ENCODE peak calls at places on chromosome 21, in nine cellular contexts. One of them, this sample, is unnamed.

GRCh38 chr21:41124626-41125240 is 43.2 kb upstream of the BACE2 start:
- DNase-seq in nucleus accumbens: no peak
- DNase-seq in AG09309: no peak
- DNase-seq in lower leg skin: no peak
- DNase-seq in AG04450: no peak
- DNase-seq in AML-193: no peak
- DNase-seq in MM.1S: no peak
- DNase-seq in stimulated activated CD4-positive, alpha-beta T cell treated with anti-CD3 and anti-CD28 coated beads, Interleukin-4, amount 100 ng/mL, for 1 hour: no peak
- DNase-seq in astrocyte of the spinal cord: no peak
- DNase-seq in this sample: no peak

GRCh38 chr21:38833122-38833521 is 27.4 kb downstream of the ETS2 start:
- DNase-seq in AML-193: no peak
- DNase-seq in astrocyte of the spinal cord: no peak
- DNase-seq in AG04450: no peak
- DNase-seq in lower leg skin: no peak
- DNase-seq in stimulated activated CD4-positive, alpha-beta T cell treated with anti-CD3 and anti-CD28 coated beads, Interleukin-4, amount 100 ng/mL, for 1 hour: no peak
- DNase-seq in MM.1S: no peak
- DNase-seq in AG09309: no peak
- DNase-seq in nucleus accumbens: no peak
- DNase-seq in this sample: no peak

GRCh38 chr21:22575165-22575584 is 1577.0 kb downstream of the NCAM2 start:
- DNase-seq in stimulated activated CD4-positive, alpha-beta T cell treated with anti-CD3 and anti-CD28 coated beads, Interleukin-4, amount 100 ng/mL, for 1 hour: no peak
- DNase-seq in lower leg skin: no peak
- DNase-seq in AG04450: no peak
- DNase-seq in astrocyte of the spinal cord: no peak
- DNase-seq in AG09309: no peak
- DNase-seq in MM.1S: peak
- DNase-seq in AML-193: peak
- DNase-seq in nucleus accumbens: no peak
- DNase-seq in this sample: peak

GRCh38 chr21:46532080-46532479 is 72.8 kb downstream of the S100B start:
- DNase-seq in AML-193: no peak
- DNase-seq in astrocyte of the spinal cord: no peak
- DNase-seq in MM.1S: no peak
- DNase-seq in AG04450: no peak
- DNase-seq in AG09309: no peak
- DNase-seq in lower leg skin: no peak
- DNase-seq in nucleus accumbens: no peak
- DNase-seq in stimulated activated CD4-positive, alpha-beta T cell treated with anti-CD3 and anti-CD28 coated beads, Interleukin-4, amount 100 ng/mL, for 1 hour: no peak
- DNase-seq in this sample: no peak

GRCh38 chr21:15144026-15144425 is 79.2 kb upstream of the NRIP1 start:
- DNase-seq in AML-193: no peak
- DNase-seq in stimulated activated CD4-positive, alpha-beta T cell treated with anti-CD3 and anti-CD28 coated beads, Interleukin-4, amount 100 ng/mL, for 1 hour: no peak
- DNase-seq in astrocyte of the spinal cord: no peak
- DNase-seq in AG09309: no peak
- DNase-seq in lower leg skin: no peak
- DNase-seq in MM.1S: no peak
- DNase-seq in AG04450: no peak
- DNase-seq in nucleus accumbens: no peak
- DNase-seq in this sample: no peak

GRCh38 chr21:16751705-16752104 is 761.1 kb upstream of the CXADR start:
- DNase-seq in astrocyte of the spinal cord: peak
- DNase-seq in AML-193: no peak
- DNase-seq in AG09309: no peak
- DNase-seq in MM.1S: no peak
- DNase-seq in stimulated activated CD4-positive, alpha-beta T cell treated with anti-CD3 and anti-CD28 coated beads, Interleukin-4, amount 100 ng/mL, for 1 hour: no peak
- DNase-seq in nucleus accumbens: no peak
- DNase-seq in AG04450: no peak
- DNase-seq in lower leg skin: no peak
- DNase-seq in this sample: no peak

GRCh38 chr21:45410865-45411809 is 6.2 kb downstream of the COL18A1 start:
- DNase-seq in astrocyte of the spinal cord: no peak
- DNase-seq in stimulated activated CD4-positive, alpha-beta T cell treated with anti-CD3 and anti-CD28 coated beads, Interleukin-4, amount 100 ng/mL, for 1 hour: no peak
- DNase-seq in nucleus accumbens: no peak
- DNase-seq in lower leg skin: no peak
- DNase-seq in AML-193: no peak
- DNase-seq in AG09309: no peak
- DNase-seq in MM.1S: no peak
- DNase-seq in AG04450: no peak
- DNase-seq in this sample: no peak

GRCh38 chr21:39885119-39885848 is 18.0 kb downstream of the PCP4 start:
- DNase-seq in MM.1S: no peak
- DNase-seq in astrocyte of the spinal cord: peak
- DNase-seq in stimulated activated CD4-positive, alpha-beta T cell treated with anti-CD3 and anti-CD28 coated beads, Interleukin-4, amount 100 ng/mL, for 1 hour: no peak
- DNase-seq in AG09309: no peak
- DNase-seq in lower leg skin: no peak
- DNase-seq in AML-193: no peak
- DNase-seq in nucleus accumbens: peak
- DNase-seq in AG04450: no peak
- DNase-seq in this sample: no peak

GRCh38 chr21:45504516-45505415 is 37.5 kb downstream of the SLC19A1 start:
- DNase-seq in MM.1S: no peak
- DNase-seq in AG04450: no peak
- DNase-seq in AG09309: no peak
- DNase-seq in lower leg skin: no peak
- DNase-seq in AML-193: no peak
- DNase-seq in astrocyte of the spinal cord: no peak
- DNase-seq in stimulated activated CD4-positive, alpha-beta T cell treated with anti-CD3 and anti-CD28 coated beads, Interleukin-4, amount 100 ng/mL, for 1 hour: no peak
- DNase-seq in nucleus accumbens: no peak
- DNase-seq in this sample: no peak

GRCh38 chr21:17711896-17712295 is 99.2 kb upstream of the BTG3 start:
- DNase-seq in AG04450: no peak
- DNase-seq in AG09309: no peak
- DNase-seq in AML-193: peak
- DNase-seq in astrocyte of the spinal cord: no peak
- DNase-seq in lower leg skin: no peak
- DNase-seq in stimulated activated CD4-positive, alpha-beta T cell treated with anti-CD3 and anti-CD28 coated beads, Interleukin-4, amount 100 ng/mL, for 1 hour: no peak
- DNase-seq in MM.1S: no peak
- DNase-seq in nucleus accumbens: no peak
- DNase-seq in this sample: no peak

GRCh38 chr21:37829447-37829846 is 86.8 kb downstream of the KCNJ6 start:
- DNase-seq in AML-193: no peak
- DNase-seq in AG09309: peak
- DNase-seq in MM.1S: no peak
- DNase-seq in astrocyte of the spinal cord: peak
- DNase-seq in AG04450: no peak
- DNase-seq in nucleus accumbens: no peak
- DNase-seq in lower leg skin: no peak
- DNase-seq in stimulated activated CD4-positive, alpha-beta T cell treated with anti-CD3 and anti-CD28 coated beads, Interleukin-4, amount 100 ng/mL, for 1 hour: no peak
- DNase-seq in this sample: peak

GRCh38 chr21:16302851-16303282 is 573.1 kb downstream of the USP25 start:
- DNase-seq in stimulated activated CD4-positive, alpha-beta T cell treated with anti-CD3 and anti-CD28 coated beads, Interleukin-4, amount 100 ng/mL, for 1 hour: no peak
- DNase-seq in AG04450: no peak
- DNase-seq in AML-193: no peak
- DNase-seq in MM.1S: no peak
- DNase-seq in nucleus accumbens: peak
- DNase-seq in AG09309: peak
- DNase-seq in astrocyte of the spinal cord: peak
- DNase-seq in lower leg skin: peak
- DNase-seq in this sample: no peak

GRCh38 chr21:41606706-41607105 is 98.7 kb upstream of the TMPRSS2 start:
- DNase-seq in MM.1S: no peak
- DNase-seq in nucleus accumbens: no peak
- DNase-seq in stimulated activated CD4-positive, alpha-beta T cell treated with anti-CD3 and anti-CD28 coated beads, Interleukin-4, amount 100 ng/mL, for 1 hour: no peak
- DNase-seq in AG04450: no peak
- DNase-seq in astrocyte of the spinal cord: no peak
- DNase-seq in AG09309: no peak
- DNase-seq in lower leg skin: no peak
- DNase-seq in AML-193: no peak
- DNase-seq in this sample: no peak

GRCh38 chr21:36135391-36136094 is 664 bp downstream of the CBR3 start:
- DNase-seq in AG04450: no peak
- DNase-seq in AML-193: peak
- DNase-seq in lower leg skin: peak
- DNase-seq in MM.1S: peak
- DNase-seq in AG09309: no peak
- DNase-seq in nucleus accumbens: peak
- DNase-seq in astrocyte of the spinal cord: peak
- DNase-seq in stimulated activated CD4-positive, alpha-beta T cell treated with anti-CD3 and anti-CD28 coated beads, Interleukin-4, amount 100 ng/mL, for 1 hour: peak
- DNase-seq in this sample: peak

GRCh38 chr21:31865429-31865970 is 7.3 kb upstream of the HUNK start:
- DNase-seq in astrocyte of the spinal cord: no peak
- DNase-seq in nucleus accumbens: no peak
- DNase-seq in AG09309: no peak
- DNase-seq in AG04450: no peak
- DNase-seq in stimulated activated CD4-positive, alpha-beta T cell treated with anti-CD3 and anti-CD28 coated beads, Interleukin-4, amount 100 ng/mL, for 1 hour: no peak
- DNase-seq in lower leg skin: no peak
- DNase-seq in AML-193: no peak
- DNase-seq in MM.1S: no peak
- DNase-seq in this sample: no peak

GRCh38 chr21:42669069-42669468 is 15.6 kb downstream of the PDE9A start:
- DNase-seq in lower leg skin: no peak
- DNase-seq in astrocyte of the spinal cord: no peak
- DNase-seq in MM.1S: no peak
- DNase-seq in AML-193: no peak
- DNase-seq in AG04450: no peak
- DNase-seq in stimulated activated CD4-positive, alpha-beta T cell treated with anti-CD3 and anti-CD28 coated beads, Interleukin-4, amount 100 ng/mL, for 1 hour: no peak
- DNase-seq in AG09309: no peak
- DNase-seq in nucleus accumbens: no peak
- DNase-seq in this sample: no peak

GRCh38 chr21:37593740-37594471 is 227.3 kb downstream of the DYRK1A start:
- DNase-seq in lower leg skin: no peak
- DNase-seq in stimulated activated CD4-positive, alpha-beta T cell treated with anti-CD3 and anti-CD28 coated beads, Interleukin-4, amount 100 ng/mL, for 1 hour: no peak
- DNase-seq in nucleus accumbens: no peak
- DNase-seq in astrocyte of the spinal cord: no peak
- DNase-seq in AG09309: no peak
- DNase-seq in AG04450: no peak
- DNase-seq in MM.1S: no peak
- DNase-seq in AML-193: no peak
- DNase-seq in this sample: no peak

GRCh38 chr21:25708467-25709065 is 26.1 kb downstream of the ATP5PF start:
- DNase-seq in AG04450: peak
- DNase-seq in AML-193: peak
- DNase-seq in MM.1S: peak
- DNase-seq in stimulated activated CD4-positive, alpha-beta T cell treated with anti-CD3 and anti-CD28 coated beads, Interleukin-4, amount 100 ng/mL, for 1 hour: peak
- DNase-seq in AG09309: peak
- DNase-seq in lower leg skin: peak
- DNase-seq in nucleus accumbens: no peak
- DNase-seq in astrocyte of the spinal cord: peak
- DNase-seq in this sample: no peak

GRCh38 chr21:33383056-33383888 is 19.9 kb upstream of the IFNGR2 start:
- DNase-seq in AG04450: no peak
- DNase-seq in AML-193: peak
- DNase-seq in astrocyte of the spinal cord: peak
- DNase-seq in MM.1S: peak
- DNase-seq in AG09309: no peak
- DNase-seq in nucleus accumbens: peak
- DNase-seq in stimulated activated CD4-positive, alpha-beta T cell treated with anti-CD3 and anti-CD28 coated beads, Interleukin-4, amount 100 ng/mL, for 1 hour: peak
- DNase-seq in lower leg skin: peak
- DNase-seq in this sample: peak

GRCh38 chr21:31284797-31285397 is 59.2 kb downstream of the TIAM1 start:
- DNase-seq in nucleus accumbens: no peak
- DNase-seq in AML-193: no peak
- DNase-seq in stimulated activated CD4-positive, alpha-beta T cell treated with anti-CD3 and anti-CD28 coated beads, Interleukin-4, amount 100 ng/mL, for 1 hour: no peak
- DNase-seq in AG04450: no peak
- DNase-seq in astrocyte of the spinal cord: peak
- DNase-seq in lower leg skin: no peak
- DNase-seq in MM.1S: no peak
- DNase-seq in AG09309: no peak
- DNase-seq in this sample: peak

GRCh38 chr21:45623436-45623835 is 20.1 kb upstream of the PCBP3 start:
- DNase-seq in AG04450: no peak
- DNase-seq in AG09309: no peak
- DNase-seq in nucleus accumbens: no peak
- DNase-seq in astrocyte of the spinal cord: no peak
- DNase-seq in lower leg skin: no peak
- DNase-seq in MM.1S: no peak
- DNase-seq in stimulated activated CD4-positive, alpha-beta T cell treated with anti-CD3 and anti-CD28 coated beads, Interleukin-4, amount 100 ng/mL, for 1 hour: no peak
- DNase-seq in AML-193: no peak
- DNase-seq in this sample: no peak

GRCh38 chr21:32884062-32884461 is 112.5 kb upstream of the PAXBP1 start:
- DNase-seq in astrocyte of the spinal cord: no peak
- DNase-seq in AG09309: no peak
- DNase-seq in AML-193: no peak
- DNase-seq in stimulated activated CD4-positive, alpha-beta T cell treated with anti-CD3 and anti-CD28 coated beads, Interleukin-4, amount 100 ng/mL, for 1 hour: no peak
- DNase-seq in MM.1S: no peak
- DNase-seq in lower leg skin: no peak
- DNase-seq in nucleus accumbens: no peak
- DNase-seq in AG04450: no peak
- DNase-seq in this sample: no peak

GRCh38 chr21:45404726-45405270 is at the start of gene COL18A1:
- DNase-seq in stimulated activated CD4-positive, alpha-beta T cell treated with anti-CD3 and anti-CD28 coated beads, Interleukin-4, amount 100 ng/mL, for 1 hour: peak
- DNase-seq in AML-193: no peak
- DNase-seq in AG04450: no peak
- DNase-seq in nucleus accumbens: no peak
- DNase-seq in lower leg skin: no peak
- DNase-seq in AG09309: no peak
- DNase-seq in MM.1S: no peak
- DNase-seq in astrocyte of the spinal cord: peak
- DNase-seq in this sample: peak

This sample was measured in H54.